ENCODE peak calls at places on chromosomes 3 and 15, in eight cellular contexts. E is CD14-positive monocyte, F is endothelial cell, O is cardiac fibroblast, C is ascending aorta, U is IMR-90, Y is BJ, R is transverse colon. W is an unnamed sample.

GRCh38 chr3:120773932-120774331 is 31.4 kb downstream of the GTF2E1 start:
- DNase-seq in E (no peak), F (no peak), O (peak; percentile 37), C (no peak), U (peak; percentile 75), Y (no peak), R (no peak), W (no peak)

GRCh38 chr3:183114779-183115178 is 15.5 kb upstream of the MCCC1 start:
- DNase-seq in E (no peak), F (no peak), O (no peak), C (no peak), U (no peak), Y (no peak), R (no peak), W (no peak)

GRCh38 chr15:88852476-88852875 is 42.9 kb downstream of the HAPLN3 start:
- DNase-seq in E (no peak), F (no peak), O (no peak), C (no peak), U (no peak), Y (no peak), R (no peak), W (no peak)

GRCh38 chr3:135929670-135930069 is 35.9 kb upstream of the PPP2R3A start:
- DNase-seq in E (no peak), F (no peak), O (peak; percentile 66), C (no peak), U (peak; percentile 46), Y (peak; percentile 57), R (peak; percentile 15), W (no peak)

GRCh38 chr3:50365080-50365841 is 5.9 kb upstream of the TMEM115 start:
- DNase-seq in E (peak; percentile 83), F (peak; percentile 74), O (peak; percentile 65), C (peak; percentile 57), U (peak; percentile 49), Y (no peak), R (peak; percentile 96), W (peak; percentile 20)

GRCh38 chr3:113231827-113232253 is 20.5 kb downstream of the BOC start:
- DNase-seq in E (no peak), F (no peak), O (peak; percentile 88), C (no peak), U (peak; percentile 89), Y (peak; percentile 37), R (no peak), W (peak; percentile 73)

GRCh38 chr15:39230205-39230916 is 350.5 kb upstream of the THBS1 start:
- DNase-seq in E (no peak), F (peak; percentile 35), O (peak; percentile 66), C (no peak), U (no peak), Y (no peak), R (no peak), W (no peak)

GRCh38 chr3:151003024-151003771 is 30.7 kb upstream of the CLRN1 start:
- DNase-seq in E (no peak), F (no peak), O (peak; percentile 64), C (no peak), U (peak; percentile 46), Y (no peak), R (no peak), W (peak; percentile 70)

GRCh38 chr3:143067201-143067600 is 52.4 kb upstream of the CHST2 start:
- DNase-seq in E (no peak), F (no peak), O (no peak), C (no peak), U (peak; percentile 36), Y (no peak), R (no peak), W (no peak)

GRCh38 chr3:78633626-78634025 is 1134.2 kb downstream of the ROBO1 start:
- DNase-seq in E (no peak), F (no peak), O (peak; percentile 8), C (no peak), U (peak; percentile 48), Y (no peak), R (no peak), W (no peak)

GRCh38 chr3:54211097-54211496 is 88.7 kb downstream of the CACNA2D3 start:
- DNase-seq in E (no peak), F (no peak), O (no peak), C (no peak), U (no peak), Y (no peak), R (no peak), W (no peak)

GRCh38 chr3:184685646-184686045 is 26.2 kb downstream of the MAGEF1 start:
- DNase-seq in E (no peak), F (no peak), O (no peak), C (no peak), U (no peak), Y (no peak), R (no peak), W (peak; percentile 20)

GRCh38 chr3:21158801-21159564 is 592.0 kb downstream of the ZNF385D start:
- DNase-seq in E (no peak), F (no peak), O (peak; percentile 31), C (no peak), U (peak; percentile 3), Y (peak; percentile 23), R (no peak), W (no peak)

GRCh38 chr3:192571197-192571791 is 156.0 kb downstream of the FGF12 start:
- DNase-seq in E (no peak), F (no peak), O (peak; percentile 63), C (no peak), U (peak; percentile 32), Y (no peak), R (no peak), W (no peak)

GRCh38 chr3:104578558-104578957 is 788.2 kb upstream of the ALCAM start:
- DNase-seq in E (no peak), F (no peak), O (no peak), C (no peak), U (no peak), Y (no peak), R (no peak), W (no peak)

GRCh38 chr3:103056953-103057450 is 622.2 kb downstream of the ZPLD1 start:
- DNase-seq in E (no peak), F (peak; percentile 21), O (no peak), C (no peak), U (no peak), Y (no peak), R (no peak), W (no peak)

GRCh38 chr15:33941279-33942063 is 26.8 kb upstream of the CHRM5 start:
- DNase-seq in E (no peak), F (no peak), O (no peak), C (no peak), U (no peak), Y (no peak), R (no peak), W (no peak)

GRCh38 chr15:98776607-98777281 is 128.4 kb downstream of the IGF1R start:
- DNase-seq in E (no peak), F (no peak), O (no peak), C (no peak), U (peak; percentile 50), Y (peak; percentile 26), R (no peak), W (peak; percentile 71)

GRCh38 chr15:98779463-98780071 is 131.2 kb downstream of the IGF1R start:
- DNase-seq in E (peak; percentile 73), F (peak; percentile 91), O (peak; percentile 80), C (no peak), U (peak; percentile 65), Y (no peak), R (peak; percentile 88), W (no peak)

GRCh38 chr15:98778960-98779359 is 130.6 kb downstream of the IGF1R start:
- DNase-seq in E (no peak), F (no peak), O (no peak), C (no peak), U (no peak), Y (no peak), R (no peak), W (no peak)

GRCh38 chr15:98777426-98777825 is 129.1 kb downstream of the IGF1R start:
- DNase-seq in E (no peak), F (no peak), O (no peak), C (no peak), U (no peak), Y (no peak), R (no peak), W (no peak)

GRCh38 chr15:98778263-98778959 is 130.1 kb downstream of the IGF1R start:
- DNase-seq in E (no peak), F (no peak), O (no peak), C (no peak), U (no peak), Y (no peak), R (no peak), W (no peak)
- TF ChIP-seq CTCF in E (no peak), F (no peak), O (no peak), C (no peak), U (no peak), Y (no peak), R (no peak), W (no peak)

DNA sequence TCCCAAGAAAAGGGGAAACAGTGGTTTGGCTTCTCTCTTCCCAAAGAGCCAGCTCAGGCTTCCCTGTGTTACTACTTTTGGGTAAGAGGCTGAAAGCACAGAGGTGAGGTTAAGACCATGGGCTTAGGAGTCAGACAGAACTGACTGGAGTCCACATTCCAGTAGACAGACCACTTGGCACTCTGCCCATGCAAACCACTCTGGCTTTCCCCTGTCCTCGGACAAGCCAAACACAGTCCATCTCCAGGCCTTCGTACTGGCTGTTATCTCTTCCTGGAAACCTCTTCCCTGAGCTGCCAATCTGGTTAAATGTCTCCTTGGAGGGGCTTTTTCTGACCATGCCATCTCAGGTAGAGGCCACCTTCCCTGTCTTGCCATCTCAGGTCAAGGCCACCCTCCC is 53.1 kb upstream of the FAM3D start:
- DNase-seq in E (no peak), F (no peak), O (no peak), C (no peak), U (no peak), Y (no peak), R (no peak), W (no peak)
- TF ChIP-seq CTCF in E (no peak), F (no peak), O (no peak), C (no peak), U (no peak), Y (no peak), R (no peak), W (no peak)

GRCh38 chr3:191216510-191216909 is 17.5 kb downstream of the OSTN start:
- DNase-seq in E (no peak), F (no peak), O (no peak), C (no peak), U (no peak), Y (no peak), R (no peak), W (no peak)

GRCh38 chr3:191217331-191217730 is 18.3 kb downstream of the OSTN start:
- DNase-seq in E (no peak), F (no peak), O (peak; percentile 86), C (no peak), U (no peak), Y (no peak), R (no peak), W (no peak)

GRCh38 chr3:191220908-191221307 is 21.9 kb downstream of the OSTN start:
- DNase-seq in E (no peak), F (no peak), O (peak; percentile 35), C (no peak), U (no peak), Y (no peak), R (no peak), W (no peak)
- TF ChIP-seq CTCF in E (no peak), F (no peak), O (no peak), C (no peak), U (no peak), Y (no peak), R (no peak), W (no peak)

DNA sequence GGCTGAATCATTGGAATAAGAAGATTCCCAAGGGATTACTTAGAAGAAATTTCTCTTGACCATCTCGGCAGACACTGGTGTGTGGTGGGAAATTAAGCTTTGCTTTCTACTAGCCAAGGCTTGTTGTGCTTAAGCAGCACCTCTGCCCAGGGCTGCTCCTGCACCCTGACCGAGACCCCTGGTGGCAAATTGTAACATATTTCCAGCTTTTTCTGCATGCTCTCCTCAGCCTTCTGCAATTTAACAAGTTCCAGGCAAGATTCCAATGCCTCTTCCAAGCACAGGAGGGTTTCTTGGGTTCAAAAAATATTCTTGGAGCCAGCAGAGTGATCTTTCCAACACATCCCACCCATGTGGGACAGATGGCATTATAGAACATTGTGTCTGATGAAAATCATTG is 210.5 kb downstream of the CLSTN2 start:
- DNase-seq in E (no peak), F (no peak), O (no peak), C (no peak), U (no peak), Y (no peak), R (no peak), W (no peak)
- TF ChIP-seq CTCF in E (no peak), F (no peak), O (no peak), C (no peak), U (no peak), Y (no peak), R (no peak), W (peak; percentile 21)

W was measured in retinal pigment epithelial cell.